ENCODE peak calls at places on chromosomes 16 and 17, in four cellular contexts. J is stimulated activated CD4-positive, alpha-beta T cell treated with anti-CD3 and anti-CD28 coated beads, Interleukin-1b, Interleukin-23, amount 100 ng/mL, for 48 hours; D is T-cell; B is hypothalamus. S is an unnamed sample.

GRCh38 chr17:76659928-76660614 is 16.5 kb upstream of the ST6GALNAC1 start:
- DNase-seq in J (no peak), D (no peak), B (no peak), S (no peak)

GRCh38 chr16:14286381-14287230 is 215.5 kb downstream of the MRTFB start:
- DNase-seq in J (peak), D (peak), B (no peak), S (no peak)

GRCh38 chr16:77869997-77870813 is 81.8 kb downstream of the VAT1L start:
- DNase-seq in D (no peak), B (no peak), J (no peak), S (no peak)

GRCh38 chr17:50055055-50055425 is 870 bp upstream of the ITGA3 start:
- DNase-seq in B (no peak), D (no peak), J (peak), S (peak)

GRCh38 chr17:74815671-74816370 is 39.7 kb upstream of the NAT9 start:
- DNase-seq in B (no peak), J (no peak), D (no peak), S (no peak)

GRCh38 chr16:79170565-79171242 is 429.8 kb downstream of the MAF start:
- DNase-seq in D (no peak), J (no peak), B (no peak), S (no peak)

GRCh38 chr17:44865921-44866320 is 18.2 kb downstream of the HIGD1B start:
- DNase-seq in J (no peak), B (no peak), D (no peak), S (no peak)

GRCh38 chr16:65919977-65920376 is 446.5 kb upstream of the CDH5 start:
- DNase-seq in B (no peak), D (no peak), J (no peak), S (no peak)

GRCh38 chr17:49687878-49688491 is 10.1 kb upstream of the SPOP start:
- DNase-seq in J (no peak), D (no peak), B (no peak), S (peak)

GRCh38 chr16:2468725-2469398 is 2.2 kb upstream of the NTN3 start:
- DNase-seq in B (no peak), J (no peak), D (no peak), S (no peak)

GRCh38 chr17:41404024-41404651 is 6.7 kb upstream of the KRT31 start:
- DNase-seq in J (peak), B (no peak), D (no peak), S (no peak)

GRCh38 chr17:17538417-17539391 is 42.5 kb upstream of the RASD1 start:
- DNase-seq in B (no peak), J (no peak), D (no peak), S (no peak)

GRCh38 chr16:87358250-87358649 is 25.3 kb downstream of the FBXO31 start:
- DNase-seq in J (no peak), B (no peak), D (no peak), S (no peak)

GRCh38 chr16:16915771-16916170 is 536.8 kb downstream of the NPIPA7 start:
- DNase-seq in D (no peak), B (no peak), J (no peak), S (no peak)

GRCh38 chr16:85570213-85570734 is 42.8 kb upstream of the GSE1 start:
- DNase-seq in B (no peak), D (peak), J (peak), S (no peak)

GRCh38 chr17:47810200-47810821 is 11.3 kb downstream of the OSBPL7 start:
- DNase-seq in J (peak), B (no peak), D (peak), S (no peak)

GRCh38 chr16:26651464-26651863 is 415.3 kb upstream of the C16orf82 start:
- DNase-seq in B (no peak), J (no peak), D (no peak), S (no peak)

GRCh38 chr17:49708515-49709161 is 874 bp upstream of the SLC35B1 start:
- DNase-seq in D (no peak), J (no peak), B (no peak), S (no peak)

GRCh38 chr17:354651-355556 is 2.3 kb upstream of the RPH3AL start:
- DNase-seq in J (no peak), B (no peak), D (no peak), S (no peak)

GRCh38 chr17:17877548-17878358 is 41.0 kb upstream of the SREBF1 start:
- DNase-seq in B (no peak), D (no peak), J (no peak), S (no peak)

GRCh38 chr16:88418869-88419268 is 34.2 kb upstream of the ZFPM1 start:
- DNase-seq in J (no peak), B (no peak), D (no peak), S (no peak)

GRCh38 chr16:26456074-26456473 is 610.7 kb upstream of the C16orf82 start:
- DNase-seq in D (no peak), J (no peak), B (no peak), S (no peak)

GRCh38 chr17:42920922-42921321 is 20.3 kb downstream of the G6PC1 start:
- DNase-seq in D (no peak), B (no peak), J (no peak), S (no peak)

GRCh38 chr17:82369211-82369610 is 2.4 kb upstream of the UTS2R start:
- DNase-seq in J (no peak), B (no peak), D (no peak), S (no peak)

GRCh38 chr16:56724191-56724590 is 5.7 kb upstream of the NUP93 start:
- DNase-seq in J (no peak), B (no peak), D (no peak), S (no peak)

GRCh38 chr17:43766413-43767052 is 7.9 kb upstream of the SOST start:
- DNase-seq in B (no peak), D (peak), J (peak), S (no peak)

GRCh38 chr17:65261152-65261551 is 124.0 kb downstream of the RGS9 start:
- DNase-seq in J (no peak), B (no peak), D (no peak), S (no peak)

GRCh38 chr16:66364117-66364958 is 2.2 kb upstream of the CDH5 start:
- DNase-seq in D (no peak), B (no peak), J (no peak), S (no peak)

GRCh38 chr17:74567397-74567796 is at the start of gene CD300H:
- DNase-seq in D (no peak), J (no peak), B (no peak), S (no peak)

GRCh38 chr17:51079049-51079448 is 41.6 kb downstream of the SPAG9 start:
- DNase-seq in D (no peak), B (no peak), J (no peak), S (no peak)

GRCh38 chr16:30867747-30868146 is 26.1 kb downstream of the BCL7C start:
- DNase-seq in B (no peak), D (no peak), J (no peak), S (no peak)

GRCh38 chr16:57801098-57801855 is 1.0 kb downstream of the KIFC3 start:
- DNase-seq in J (no peak), D (no peak), B (no peak), S (no peak)